ENCODE peak calls at places on chromosomes 2 and 18, in eight cellular contexts. V is adrenal gland, F is tibial nerve, B is breast epithelium, Q is A549, T is body of pancreas, K is H1, R is uterus. O is an unnamed sample.

GRCh38 chr2:234313498-234313897 is 183.4 kb downstream of the ARL4C start:
- DNase-seq in F (no peak), R (no peak), V (no peak), T (no peak), Q (no peak), K (no peak), B (peak; percentile 2), O (no peak)

GRCh38 chr2:206728277-206729199 is 10.3 kb upstream of the DYTN start:
- DNase-seq in F (no peak), T (no peak), R (no peak), Q (peak; percentile 39), V (no peak), B (no peak), K (no peak), O (no peak)

GRCh38 chr18:23203891-23204432 is 68.7 kb downstream of the CABLES1 start:
- DNase-seq in T (no peak), R (no peak), F (no peak), B (no peak), K (no peak), Q (no peak), V (no peak), O (no peak)

GRCh38 chr18:55663891-55664290 is 75.9 kb upstream of the TCF4 start:
- DNase-seq in K (no peak), R (no peak), F (no peak), T (no peak), V (no peak), B (no peak), Q (no peak), O (no peak)

GRCh38 chr18:76805221-76805620 is 17.1 kb upstream of the ZNF236 start:
- DNase-seq in F (no peak), R (no peak), B (no peak), V (no peak), K (no peak), Q (no peak), T (no peak), O (no peak)

GRCh38 chr2:46947841-46948240 is 32.2 kb upstream of the MCFD2 start:
- DNase-seq in F (no peak), K (no peak), R (no peak), Q (no peak), T (no peak), V (no peak), B (no peak), O (no peak)

GRCh38 chr2:115763601-115764000 is 1321.2 kb downstream of the DPP10 start:
- DNase-seq in R (no peak), F (no peak), B (no peak), Q (no peak), V (no peak), K (no peak), T (no peak), O (no peak)

GRCh38 chr2:37146062-37146461 is 10.7 kb downstream of the EIF2AK2 start:
- DNase-seq in T (no peak), B (no peak), F (no peak), R (no peak), Q (no peak), K (no peak), V (no peak), O (no peak)

GRCh38 chr2:180604077-180604476 is 376.3 kb upstream of the UBE2E3 start:
- DNase-seq in T (no peak), F (no peak), Q (peak; percentile 29), K (peak; percentile 46), R (no peak), V (no peak), B (no peak), O (no peak)

GRCh38 chr2:212711851-212712250 is 173.2 kb upstream of the ERBB4 start:
- DNase-seq in Q (peak; percentile 6), T (no peak), F (no peak), B (no peak), R (no peak), K (no peak), V (no peak), O (no peak)

GRCh38 chr2:107525420-107525819 is 301.3 kb upstream of the RGPD4 start:
- DNase-seq in F (no peak), B (no peak), Q (no peak), T (no peak), V (no peak), R (no peak), K (no peak), O (no peak)

GRCh38 chr2:174004311-174004695 is 39.1 kb upstream of the SP3 start:
- DNase-seq in T (no peak), B (no peak), K (no peak), V (no peak), R (no peak), Q (no peak), F (no peak), O (no peak)

GRCh38 chr2:62412347-62412742 is 93.7 kb downstream of the TMEM17 start:
- DNase-seq in F (no peak), V (no peak), R (no peak), K (no peak), B (no peak), T (no peak), Q (no peak), O (no peak)

GRCh38 chr2:85760371-85760770 is 6.6 kb downstream of the ATOH8 start:
- DNase-seq in K (no peak), F (no peak), Q (no peak), R (no peak), B (no peak), V (no peak), T (no peak), O (no peak)

GRCh38 chr2:119818792-119819191 is 59.1 kb downstream of the PTPN4 start:
- DNase-seq in F (no peak), Q (no peak), V (no peak), K (no peak), T (no peak), R (no peak), B (no peak), O (no peak)

GRCh38 chr2:119819846-119820245 is 60.1 kb downstream of the PTPN4 start:
- DNase-seq in T (no peak), K (no peak), R (no peak), V (no peak), F (no peak), Q (no peak), B (no peak), O (no peak)

GRCh38 chr2:119823734-119824334 is 64.1 kb downstream of the PTPN4 start:
- DNase-seq in V (peak; percentile 35), F (no peak), Q (peak; percentile 53), K (no peak), B (no peak), T (no peak), R (no peak), O (no peak)

GRCh38 chr2:119821266-119821665 is 61.5 kb downstream of the PTPN4 start:
- DNase-seq in F (no peak), K (no peak), R (no peak), V (no peak), T (no peak), Q (no peak), B (no peak), O (no peak)

GRCh38 chr2:119820275-119820674 is 60.6 kb downstream of the PTPN4 start:
- DNase-seq in T (no peak), Q (peak; percentile 58), B (no peak), K (no peak), F (no peak), R (no peak), V (peak; percentile 42), O (no peak)
- TF ChIP-seq POLR2A in T (no peak), Q (no peak), B (no peak), K (no peak), F (no peak), R (no peak), V (no peak), O (no peak)

DNA sequence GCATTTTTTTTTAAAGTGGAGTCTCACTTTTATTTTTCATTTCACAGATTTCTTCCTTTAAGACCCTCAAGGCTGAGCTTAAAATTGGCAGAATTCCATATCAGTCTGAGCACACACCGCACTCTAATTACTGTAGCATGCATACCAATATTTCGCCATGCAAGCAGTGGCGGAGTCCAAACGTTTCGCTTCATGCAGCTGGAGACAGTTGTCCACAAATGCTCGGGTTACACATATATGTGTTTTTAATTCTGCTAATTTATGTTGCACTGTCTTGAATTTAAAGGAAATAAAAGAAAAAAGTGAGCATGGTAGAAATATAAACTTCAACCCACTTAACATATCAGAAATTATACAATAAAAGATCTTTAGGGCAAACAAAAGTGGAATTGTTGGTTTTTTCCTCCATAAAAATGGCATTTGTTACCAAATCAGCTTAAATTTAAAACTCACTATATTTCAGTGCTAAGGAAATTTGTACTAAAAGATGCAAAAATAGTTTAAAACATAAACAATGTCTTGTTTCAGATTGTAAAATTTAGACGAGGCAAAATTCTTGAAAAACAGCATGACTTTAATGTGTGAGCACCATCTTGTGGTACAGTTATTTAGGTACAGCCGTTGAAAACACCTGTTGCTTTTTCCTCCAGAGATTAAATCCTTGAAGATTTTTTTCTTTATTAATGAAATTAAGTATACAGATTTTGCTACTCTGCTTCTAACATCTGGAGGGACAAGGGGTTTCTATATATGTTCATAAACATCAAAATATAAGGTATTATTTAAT is 24.1 kb upstream of the KANSL1L start:
- DNase-seq in V (no peak), F (no peak), Q (peak; percentile 57), T (no peak), K (no peak), R (no peak), B (no peak), O (no peak)
- H3K4me3 ChIP-seq in V (no peak overlapping the region), F (peak overlapping the region; percentile 4), Q (peak overlapping the region; percentile 10), T (no peak overlapping the region), K (no peak overlapping the region), R (no peak overlapping the region), B (no peak overlapping the region), O (no peak overlapping the region)

GRCh38 chr2:55236992-55237543 is 4.6 kb downstream of the RPS27A start:
- DNase-seq in R (no peak), K (no peak), Q (no peak), B (no peak), T (no peak), V (no peak), F (no peak), O (no peak)
- TF ChIP-seq POLR2A in R (no peak), K (no peak), Q (no peak), B (no peak), T (no peak), V (no peak), F (no peak), O (no peak)

DNA sequence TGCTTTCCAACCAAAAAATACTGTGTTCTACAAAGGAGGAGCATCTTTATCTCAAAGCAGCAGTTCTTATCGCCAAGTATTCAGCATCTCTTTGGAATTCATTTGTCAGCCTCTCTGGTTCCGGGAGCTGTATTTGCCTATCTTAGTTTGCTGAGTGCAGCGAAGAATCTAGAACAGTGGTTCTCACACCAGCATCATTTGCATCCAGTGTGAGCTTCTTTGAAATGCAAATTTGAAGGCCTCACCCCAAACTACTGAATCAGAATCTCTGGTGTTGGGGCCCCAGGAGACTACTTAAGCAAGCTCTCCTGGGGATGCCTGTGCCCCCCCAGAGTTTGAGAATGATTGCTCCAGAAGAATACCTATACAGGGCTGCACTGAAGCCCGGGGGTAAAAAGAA is 1.5 kb upstream of the PTPN2 start:
- DNase-seq in V (no peak), B (no peak), K (no peak), R (no peak), F (no peak), Q (no peak), T (no peak), O (no peak)
- H3K4me3 ChIP-seq in V (no peak overlapping the region), B (no peak overlapping the region), K (peak overlapping the region; percentile 64), R (no peak overlapping the region), F (no peak overlapping the region), Q (no peak overlapping the region), T (no peak overlapping the region), O (no peak overlapping the region)

GRCh38 chr18:63987743-63988142 is 17.9 kb downstream of the SERPINB8 start:
- DNase-seq in K (no peak), B (no peak), R (no peak), F (no peak), T (no peak), V (no peak), Q (no peak), O (no peak)
- TF ChIP-seq POLR2A in K (no peak), B (no peak), R (no peak), F (no peak), T (no peak), V (no peak), Q (no peak), O (no peak)

GRCh38 chr2:176123483-176123843 is 944 bp downstream of the HOXD9 start:
- DNase-seq in B (no peak), T (no peak), K (no peak), F (no peak), V (no peak), R (no peak), Q (no peak), O (no peak)
- H3K4me3 ChIP-seq in B (peak overlapping the region; percentile 62), T (no peak overlapping the region), K (peak overlapping the region; percentile 49), F (peak overlapping the region; percentile 35), V (peak overlapping the region; percentile 31), R (peak overlapping the region; percentile 51), Q (no peak overlapping the region), O (peak overlapping the region; percentile 38)

O was measured in lower leg skin.